ENCODE peak calls at places on chromosomes 5 and 9, in nine cellular contexts. W is endodermal cell, P is psoas muscle, Y is colonic mucosa, O is left lung, B is HCT116, L is thoracic aorta, E is dorsolateral prefrontal cortex, X is GM23338. V is an unnamed sample.
A peak's percentile ranks its signal among the peaks of the same experiment; 100 is the strongest.

GRCh38 chr9:136379401-136379800 is 5.9 kb upstream of the CARD9 start:
- DNase-seq in W (no peak), P (no peak), Y (no peak), O (no peak), B (no peak), L (no peak), E (no peak), X (no peak), V (no peak)

GRCh38 chr5:170151105-170151831 is 45.6 kb downstream of the FOXI1 start:
- DNase-seq in W (peak; percentile 89), P (no peak), Y (no peak), O (peak; percentile 84), B (peak; percentile 57), L (peak; percentile 27), E (no peak), X (peak; percentile 74), V (no peak)

GRCh38 chr9:5949103-5949699 is 58.5 kb downstream of the MLANA start:
- DNase-seq in W (no peak), P (no peak), Y (no peak), O (no peak), B (no peak), L (no peak), E (no peak), X (no peak), V (no peak)

GRCh38 chr5:96113170-96113939 is 151.7 kb upstream of the ELL2 start:
- DNase-seq in W (no peak), P (no peak), Y (no peak), O (no peak), B (no peak), L (no peak), E (no peak), X (no peak), V (no peak)

GRCh38 chr9:5714501-5715401 is 85.8 kb downstream of the RIC1 start:
- DNase-seq in W (no peak), P (no peak), Y (no peak), O (no peak), B (peak; percentile 27), L (no peak), E (no peak), X (peak; percentile 67), V (no peak)

GRCh38 chr5:175746851-175747250 is 89.0 kb downstream of the HRH2 start:
- DNase-seq in W (peak; percentile 63), P (no peak), Y (no peak), O (no peak), B (peak; percentile 36), L (no peak), E (no peak), X (peak; percentile 76), V (no peak)

GRCh38 chr5:33994845-33995244 is 10.4 kb upstream of the SLC45A2 start:
- DNase-seq in W (no peak), P (no peak), Y (no peak), O (no peak), B (no peak), L (no peak), E (no peak), X (no peak), V (no peak)

GRCh38 chr5:111310713-111311620 is 86.8 kb downstream of the CAMK4 start:
- DNase-seq in W (no peak), P (no peak), Y (no peak), O (no peak), B (no peak), L (no peak), E (peak; percentile 53), X (no peak), V (no peak)

GRCh38 chr5:137760294-137761019 is 6.3 kb upstream of the HNRNPA0 start:
- DNase-seq in W (no peak), P (no peak), Y (no peak), O (no peak), B (no peak), L (no peak), E (no peak), X (no peak), V (no peak)

GRCh38 chr9:35791321-35791921 is at the start of gene NPR2:
- DNase-seq in W (peak; percentile 79), P (peak; percentile 61), Y (no peak), O (no peak), B (no peak), L (no peak), E (peak; percentile 60), X (peak; percentile 58), V (no peak)

GRCh38 chr5:179151521-179152118 is 91.4 kb downstream of the ZNF354C start:
- DNase-seq in W (no peak), P (no peak), Y (no peak), O (peak; percentile 58), B (no peak), L (no peak), E (no peak), X (no peak), V (no peak)

GRCh38 chr5:78605611-78606010 is 43.0 kb downstream of the LHFPL2 start:
- DNase-seq in W (no peak), P (no peak), Y (no peak), O (no peak), B (no peak), L (no peak), E (no peak), X (no peak), V (no peak)

GRCh38 chr9:749712-750111 is 91.8 kb upstream of the DMRT1 start:
- DNase-seq in W (no peak), P (no peak), Y (no peak), O (no peak), B (no peak), L (no peak), E (no peak), X (no peak), V (no peak)

GRCh38 chr9:113233146-113233545 is 11.8 kb downstream of the SLC31A1 start:
- DNase-seq in W (no peak), P (no peak), Y (no peak), O (no peak), B (no peak), L (no peak), E (no peak), X (no peak), V (no peak)

DNA sequence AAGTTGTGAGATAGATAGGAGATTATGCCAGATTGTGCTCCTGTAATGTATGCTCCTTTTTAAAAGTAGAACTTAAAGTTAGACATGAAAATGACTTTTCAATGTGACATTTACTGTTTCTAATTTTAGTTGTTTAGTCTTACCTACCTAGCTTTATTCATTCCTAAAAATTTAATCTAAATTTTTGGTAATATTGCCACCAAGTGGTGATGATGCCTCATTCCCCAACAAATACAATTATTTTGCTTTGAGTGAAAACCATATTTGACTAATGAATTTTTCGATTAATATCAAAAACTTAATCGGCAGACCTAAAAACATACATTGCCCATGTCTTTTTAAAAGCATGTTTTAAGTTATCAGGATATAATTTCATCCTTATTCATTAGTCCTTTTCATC is 25.6 kb downstream of the PPWD1 start:
- DNase-seq in W (no peak), P (no peak), Y (no peak), O (no peak), B (no peak), L (no peak), E (no peak), X (no peak), V (no peak)
- TF ChIP-seq CTCF in W (no peak), P (no peak), Y (no peak), O (no peak), B (no peak), L (no peak), E (no peak), X (no peak), V (no peak)

DNA sequence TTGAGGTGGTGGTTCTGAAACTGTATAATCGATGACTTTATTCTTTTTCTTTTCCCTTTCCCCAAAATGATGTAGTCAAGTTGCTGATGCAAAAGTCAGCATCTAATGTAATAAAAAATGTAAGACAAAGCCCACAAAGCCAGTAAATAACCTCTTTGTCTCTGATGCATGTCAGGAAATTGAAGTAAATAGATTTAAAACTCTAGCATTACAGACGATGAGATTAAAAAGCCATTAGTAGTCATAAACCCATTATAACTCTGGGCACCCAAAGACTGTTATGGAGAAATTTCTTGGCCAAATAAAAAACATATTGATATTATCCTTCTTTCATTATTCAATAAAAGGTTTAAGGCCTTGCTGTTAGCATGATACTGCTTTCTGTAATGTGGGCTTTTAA is 548.7 kb downstream of the TUSC1 start:
- DNase-seq in W (no peak), P (no peak), Y (no peak), O (no peak), B (no peak), L (no peak), E (no peak), X (no peak), V (no peak)
- H3K27me3 ChIP-seq in W (no peaks in the 10 kb centered on the region), P (no peaks in the 10 kb centered on the region), Y (no peaks in the 10 kb centered on the region), O (no peaks in the 10 kb centered on the region), B (no peaks in the 10 kb centered on the region), L (no peaks in the 10 kb centered on the region), E (no peaks in the 10 kb centered on the region), X (no peaks in the 10 kb centered on the region), V (no peaks in the 10 kb centered on the region)

GRCh38 chr9:123772967-123773366 is 157.0 kb downstream of the DENND1A start:
- DNase-seq in W (no peak), P (no peak), Y (no peak), O (no peak), B (no peak), L (no peak), E (no peak), X (no peak), V (no peak)

GRCh38 chr9:123773783-123774182 is 156.1 kb downstream of the DENND1A start:
- DNase-seq in W (no peak), P (no peak), Y (no peak), O (no peak), B (no peak), L (no peak), E (no peak), X (no peak), V (no peak)

GRCh38 chr9:123771690-123772089 is 158.2 kb downstream of the DENND1A start:
- DNase-seq in W (no peak), P (no peak), Y (no peak), O (no peak), B (no peak), L (no peak), E (no peak), X (no peak), V (no peak)

GRCh38 chr9:123769723-123770122 is 160.2 kb downstream of the DENND1A start:
- DNase-seq in W (no peak), P (no peak), Y (no peak), O (peak; percentile 36), B (no peak), L (no peak), E (peak; percentile 84), X (no peak), V (no peak)

GRCh38 chr9:123772374-123772773 is 157.6 kb downstream of the DENND1A start:
- DNase-seq in W (no peak), P (no peak), Y (no peak), O (no peak), B (no peak), L (no peak), E (no peak), X (no peak), V (no peak)
- TF ChIP-seq CTCF in W (no peak), P (no peak), Y (no peak), O (no peak), B (no peak), L (no peak), E (no peak), X (no peak), V (no peak)

DNA sequence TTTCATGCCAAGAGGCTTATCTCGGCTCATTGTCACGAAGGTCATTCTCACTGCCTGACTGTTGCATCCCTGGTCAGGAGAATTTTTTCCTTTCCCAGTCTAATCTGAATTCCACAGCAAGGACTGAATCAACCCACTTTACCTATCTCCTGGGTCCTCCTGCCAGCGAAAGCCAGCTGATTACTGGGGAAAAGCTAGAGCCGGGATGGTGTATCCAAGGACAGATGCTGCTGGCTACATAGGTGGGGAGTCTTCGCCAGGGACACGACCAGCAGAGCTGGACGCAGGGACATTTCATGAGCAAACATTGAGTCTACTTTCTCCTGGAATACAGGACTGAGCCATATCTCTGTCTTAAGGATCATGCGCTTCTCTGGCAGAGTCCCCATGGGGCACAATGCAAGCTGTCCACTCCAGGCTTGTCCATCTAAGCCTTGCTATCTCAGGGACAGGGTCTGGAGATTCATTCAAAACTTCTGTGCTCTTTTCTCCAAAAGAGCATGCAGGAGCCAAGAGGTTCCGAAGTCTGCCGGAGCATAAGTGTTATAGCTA is 6.4 kb upstream of the HAND1 start:
- DNase-seq in W (no peak), P (no peak), Y (no peak), O (no peak), B (no peak), L (no peak), E (no peak), X (peak; percentile 22), V (no peak)
- H3K27me3 ChIP-seq in W (peaks cover 98% of the 10 kb centered on the region), P (no peaks in the 10 kb centered on the region), Y (peaks cover 74% of the 10 kb centered on the region), O (peaks cover 94% of the 10 kb centered on the region), B (peaks cover 63% of the 10 kb centered on the region), L (peaks cover 70% of the 10 kb centered on the region), E (peaks cover 99% of the 10 kb centered on the region), X (peaks cover 100% of the 10 kb centered on the region), V (peaks cover 74% of the 10 kb centered on the region)

V was measured in BJ.